ENCODE peak calls at places on chromosomes 4 and X, in eight cellular contexts. A is A549, B is breast epithelium, Y is endothelial cell, P is right lobe of liver, E is OCI-LY7, G is H9, W is AG09309. U is an unnamed sample.

GRCh38 chrX:103250977-103251376 is 4.0 kb downstream of the TCEAL8 start:
- DNase-seq in A (no peak), B (no peak), Y (no peak), P (no peak), E (no peak), G (no peak), W (no peak), U (no peak)

GRCh38 chr4:76953956-76954355 is 4.4 kb downstream of the SEPTIN11 start:
- DNase-seq in A (no peak), B (no peak), Y (no peak), P (no peak), E (no peak), G (no peak), W (no peak), U (no peak)

GRCh38 chr4:165909947-165910346 is 36.9 kb downstream of the TLL1 start:
- DNase-seq in A (no peak), B (no peak), Y (no peak), P (no peak), E (no peak), G (no peak), W (no peak), U (no peak)

GRCh38 chr4:163590609-163591264 is 96.2 kb downstream of the TMA16 start:
- DNase-seq in A (no peak), B (no peak), Y (no peak), P (no peak), E (peak), G (no peak), W (no peak), U (no peak)

GRCh38 chr4:1543561-1543960 is 137.3 kb upstream of the NKX1-1 start:
- DNase-seq in A (no peak), B (no peak), Y (no peak), P (no peak), E (no peak), G (no peak), W (no peak), U (no peak)

GRCh38 chr4:127139788-127140286 is 492.9 kb upstream of the INTU start:
- DNase-seq in A (no peak), B (no peak), Y (no peak), P (no peak), E (no peak), G (no peak), W (no peak), U (no peak)

GRCh38 chrX:140299411-140299810 is 205.5 kb downstream of the SOX3 start:
- DNase-seq in A (no peak), B (no peak), Y (no peak), P (no peak), E (no peak), G (no peak), W (no peak), U (no peak)

GRCh38 chr4:75169020-75169814 is 236.3 kb downstream of the PARM1 start:
- DNase-seq in A (no peak), B (no peak), Y (no peak), P (no peak), E (no peak), G (no peak), W (no peak), U (no peak)

GRCh38 chr4:71602271-71602890 is 181.5 kb downstream of the GC start:
- DNase-seq in A (no peak), B (no peak), Y (no peak), P (no peak), E (no peak), G (no peak), W (no peak), U (no peak)

GRCh38 chr4:7348946-7349900 is 85.5 kb downstream of the PSAPL1 start:
- DNase-seq in A (no peak), B (no peak), Y (no peak), P (no peak), E (no peak), G (no peak), W (no peak), U (no peak)

GRCh38 chr4:3252831-3253641 is 4.1 kb downstream of the MSANTD1 start:
- DNase-seq in A (no peak), B (no peak), Y (no peak), P (peak), E (no peak), G (peak), W (no peak), U (peak)

GRCh38 chr4:77586953-77587383 is 18.7 kb upstream of the CXCL13 start:
- DNase-seq in A (no peak), B (no peak), Y (no peak), P (no peak), E (no peak), G (no peak), W (no peak), U (no peak)

GRCh38 chrX:136879001-136879667 is 1.4 kb downstream of the RBMX start:
- DNase-seq in A (no peak), B (no peak), Y (no peak), P (no peak), E (peak), G (no peak), W (no peak), U (no peak)

GRCh38 chrX:73262991-73263390 is 48.3 kb upstream of the NAP1L2 start:
- DNase-seq in A (peak), B (no peak), Y (no peak), P (no peak), E (peak), G (no peak), W (no peak), U (no peak)

GRCh38 chrX:44223150-44223549 is 120.3 kb downstream of the EFHC2 start:
- DNase-seq in A (no peak), B (no peak), Y (no peak), P (no peak), E (no peak), G (no peak), W (no peak), U (no peak)

GRCh38 chrX:145002776-145003175 is 244.5 kb upstream of the SPANXN1 start:
- DNase-seq in A (no peak), B (no peak), Y (no peak), P (no peak), E (no peak), G (no peak), W (no peak), U (no peak)

GRCh38 chr4:173169428-173170209 is 1.0 kb downstream of the GALNT7 start:
- DNase-seq in A (peak), B (peak), Y (peak), P (peak), E (peak), G (peak), W (no peak), U (peak)

GRCh38 chr4:13329963-13330362 is 154.2 kb downstream of the RAB28 start:
- DNase-seq in A (no peak), B (no peak), Y (no peak), P (no peak), E (no peak), G (no peak), W (no peak), U (no peak)

GRCh38 chr4:165198329-165198728 is 9.0 kb upstream of the KLHL2 start:
- DNase-seq in A (no peak), B (no peak), Y (no peak), P (no peak), E (no peak), G (no peak), W (no peak), U (no peak)

GRCh38 chr4:127870688-127871087 is 10.0 kb upstream of the PLK4 start:
- DNase-seq in A (no peak), B (no peak), Y (no peak), P (no peak), E (no peak), G (no peak), W (peak), U (no peak)

GRCh38 chrX:32525234-32525633 is 686.1 kb downstream of the DMD start:
- DNase-seq in A (no peak), B (no peak), Y (no peak), P (no peak), E (no peak), G (no peak), W (no peak), U (no peak)

GRCh38 chr4:1408418-1408817 is 2.2 kb upstream of the NKX1-1 start:
- DNase-seq in A (no peak), B (peak), Y (peak), P (peak), E (no peak), G (peak), W (no peak), U (no peak)

GRCh38 chrX:39258331-39258730 is 457.1 kb downstream of the MID1IP1 start:
- DNase-seq in A (no peak), B (no peak), Y (no peak), P (no peak), E (no peak), G (peak), W (no peak), U (no peak)

GRCh38 chr4:176638992-176639391 is 153.7 kb downstream of the VEGFC start:
- DNase-seq in A (no peak), B (no peak), Y (no peak), P (no peak), E (no peak), G (no peak), W (no peak), U (no peak)

GRCh38 chr4:53067125-53067802 is 205.1 kb downstream of the RASL11B start:
- DNase-seq in A (no peak), B (no peak), Y (no peak), P (no peak), E (no peak), G (no peak), W (no peak), U (no peak)

GRCh38 chr4:110483516-110483915 is 7.6 kb downstream of the ENPEP start:
- DNase-seq in A (no peak), B (no peak), Y (no peak), P (no peak), E (no peak), G (no peak), W (no peak), U (no peak)

GRCh38 chr4:179803857-179804256 is 2361.6 kb upstream of the AGA start:
- DNase-seq in A (no peak), B (no peak), Y (no peak), P (no peak), E (no peak), G (no peak), W (no peak), U (no peak)

GRCh38 chrX:112521658-112522057 is 158.1 kb downstream of the LHFPL1 start:
- DNase-seq in A (no peak), B (no peak), Y (no peak), P (no peak), E (no peak), G (no peak), W (no peak), U (no peak)

GRCh38 chr4:138897818-138898226 is 117.8 kb upstream of the NOCT start:
- DNase-seq in A (no peak), B (no peak), Y (no peak), P (no peak), E (no peak), G (no peak), W (peak), U (no peak)

GRCh38 chr4:125041372-125041930 is 273.3 kb upstream of the FAT4 start:
- DNase-seq in A (no peak), B (no peak), Y (no peak), P (no peak), E (no peak), G (no peak), W (no peak), U (no peak)

GRCh38 chrX:11791090-11791489 is 33.1 kb downstream of the MSL3 start:
- DNase-seq in A (no peak), B (no peak), Y (no peak), P (no peak), E (no peak), G (no peak), W (no peak), U (no peak)

GRCh38 chr4:154854362-154854761 is 73.3 kb downstream of the RBM46 start:
- DNase-seq in A (no peak), B (no peak), Y (no peak), P (no peak), E (no peak), G (no peak), W (no peak), U (no peak)

GRCh38 chrX:21972046-21972445 is 31.5 kb downstream of the SMS start:
- DNase-seq in A (no peak), B (no peak), Y (no peak), P (no peak), E (no peak), G (no peak), W (no peak), U (no peak)

GRCh38 chr4:108804648-108805273 is 41.9 kb upstream of the ETNPPL start:
- DNase-seq in A (no peak), B (no peak), Y (no peak), P (peak), E (no peak), G (no peak), W (no peak), U (no peak)

GRCh38 chrX:156002517-156002916 is 5.0 kb downstream of the IL9R start:
- DNase-seq in A (no peak), B (no peak), Y (no peak), P (no peak), E (no peak), G (no peak), W (no peak), U (no peak)

GRCh38 chr4:159150838-159151390 is 48.0 kb downstream of the RAPGEF2 start:
- DNase-seq in A (no peak), B (no peak), Y (peak), P (no peak), E (no peak), G (no peak), W (no peak), U (no peak)

GRCh38 chr4:145541266-145541770 is 59.7 kb downstream of the SMAD1 start:
- DNase-seq in A (no peak), B (no peak), Y (no peak), P (no peak), E (no peak), G (no peak), W (no peak), U (no peak)

GRCh38 chr4:183448436-183448835 is 4.0 kb downstream of the CDKN2AIP start:
- DNase-seq in A (no peak), B (no peak), Y (no peak), P (no peak), E (no peak), G (no peak), W (no peak), U (no peak)

GRCh38 chrX:153724252-153725038 is at the start of the genes ABCD1 and BCAP31:
- DNase-seq in A (peak), B (peak), Y (peak), P (peak), E (peak), G (peak), W (peak), U (peak)

GRCh38 chrX:153722704-153723350 is 1.4 kb downstream of the BCAP31 start:
- DNase-seq in A (peak), B (no peak), Y (no peak), P (no peak), E (no peak), G (no peak), W (no peak), U (peak)

GRCh38 chrX:153725832-153726285 is 1.2 kb downstream of the ABCD1 start:
- DNase-seq in A (no peak), B (no peak), Y (no peak), P (no peak), E (no peak), G (no peak), W (no peak), U (peak)

GRCh38 chrX:153725039-153725831 is 579 bp downstream of the ABCD1 start:
- DNase-seq in A (no peak), B (no peak), Y (no peak), P (no peak), E (peak), G (no peak), W (no peak), U (no peak)

DNA sequence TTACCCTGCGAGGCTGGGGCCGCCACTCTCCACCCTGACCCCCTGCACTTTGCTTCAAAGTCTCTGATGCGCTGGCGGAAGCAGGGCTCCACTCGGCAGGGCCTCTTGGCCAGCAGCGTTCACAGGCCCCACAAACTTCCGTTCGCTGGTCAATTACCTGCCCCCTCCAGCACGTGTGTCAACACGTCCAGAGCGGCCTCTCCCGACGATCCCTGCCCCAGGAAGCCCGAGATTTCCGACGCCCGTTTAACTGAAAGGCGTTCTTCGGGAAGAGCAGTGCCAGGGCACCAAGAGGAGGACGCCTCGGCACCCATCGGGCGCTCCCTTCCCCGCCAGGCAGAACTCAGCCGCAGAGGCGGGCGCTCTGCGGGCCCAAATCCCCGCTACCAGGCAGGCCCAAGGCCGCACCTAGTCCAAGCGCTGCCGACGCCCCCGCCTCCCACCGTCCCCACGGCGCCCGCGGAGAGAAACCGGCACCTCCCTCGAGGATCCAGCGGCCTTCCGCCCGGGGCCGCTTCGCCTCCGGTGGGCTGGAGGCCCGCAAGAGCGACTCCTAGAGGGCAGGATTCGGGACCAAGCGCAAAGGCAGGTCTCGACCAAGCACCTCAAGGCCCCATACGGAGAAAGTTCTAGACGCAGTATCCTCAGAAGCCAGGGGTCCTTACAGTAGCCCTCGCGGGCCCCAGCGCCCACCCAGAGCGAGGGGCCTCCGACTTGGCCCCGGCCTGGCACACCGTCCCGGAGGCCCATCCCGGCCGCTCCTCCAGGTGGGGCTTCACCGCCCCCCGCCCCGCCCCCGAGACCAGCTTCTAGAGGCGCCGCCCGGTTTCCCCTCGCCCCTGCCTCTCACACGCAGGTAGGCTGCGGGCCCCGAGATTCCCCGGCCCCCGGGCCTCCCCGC is 586 bp downstream of the BCAP31 start:
- DNase-seq in A (peak), B (no peak), Y (peak), P (peak), E (peak), G (peak), W (no peak), U (peak)
- TF ChIP-seq CTCF in A (peak), B (no peak), Y (no peak), P (peak), E (peak), G (peak), W (peak), U (no peak)

DNA sequence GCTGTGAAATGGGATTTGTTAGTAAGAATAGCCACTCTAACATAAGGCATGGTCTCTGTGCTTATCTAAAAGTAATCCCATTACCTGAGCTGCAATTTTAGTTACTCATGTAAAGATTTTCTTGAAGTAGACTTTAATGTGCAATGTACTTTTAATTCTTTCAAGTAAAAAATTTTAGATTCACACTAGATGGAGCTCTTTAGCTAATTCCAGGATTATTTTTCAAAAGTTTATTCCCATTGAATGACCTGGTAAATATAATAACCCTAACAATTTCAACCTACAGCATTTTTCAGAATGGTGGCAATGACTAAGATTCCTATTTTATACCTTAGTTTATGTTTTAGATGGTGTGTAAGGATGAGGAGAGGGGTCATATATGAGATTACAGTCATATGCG is 18.1 kb downstream of the USP38 start:
- DNase-seq in A (no peak), B (no peak), Y (no peak), P (no peak), E (no peak), G (no peak), W (no peak), U (no peak)
- TF ChIP-seq CTCF in A (peak), B (no peak), Y (peak), P (peak), E (peak), G (peak), W (peak), U (no peak)

GRCh38 chrX:17812763-17813162 is 48.3 kb downstream of the RAI2 start:
- DNase-seq in A (no peak), B (no peak), Y (peak), P (no peak), E (peak), G (no peak), W (no peak), U (no peak)
- TF ChIP-seq CTCF in A (peak), B (peak), Y (peak), P (peak), E (peak), G (peak), W (peak), U (peak)

GRCh38 chr4:88526221-88526815 is 2.7 kb upstream of the PYURF start:
- DNase-seq in A (no peak), B (no peak), Y (no peak), P (no peak), E (peak), G (no peak), W (no peak), U (no peak)
- TF ChIP-seq CTCF in A (peak), B (no peak), Y (no peak), P (peak), E (peak), G (peak), W (peak), U (no peak)